ENCODE peak calls at places on chromosomes 1 and 21, in seven cellular contexts. W is PC-9, K is body of pancreas, Y is mammary epithelial cell, I is psoas muscle, V is heart right ventricle, N is NT2/D1. O is an unnamed sample.

GRCh38 chr21:40618216-40618615 is 228.7 kb downstream of the DSCAM start:
- DNase-seq in W (no peak), K (no peak), Y (no peak), I (no peak), V (no peak), N (no peak), O (no peak)

GRCh38 chr1:56777972-56778371 is 41.2 kb downstream of the FYB2 start:
- DNase-seq in W (no peak), K (no peak), Y (no peak), I (no peak), V (no peak), N (no peak), O (no peak)

GRCh38 chr1:183824295-183824694 is 19.4 kb downstream of the RGL1 start:
- DNase-seq in W (no peak), K (no peak), Y (no peak), I (no peak), V (no peak), N (no peak), O (no peak)

GRCh38 chr1:18886003-18886335 is 16.4 kb downstream of the ALDH4A1 start:
- DNase-seq in W (no peak), K (no peak), Y (peak; percentile 83), I (no peak), V (no peak), N (no peak), O (peak; percentile 34)

GRCh38 chr1:32724678-32725594 is 22.4 kb upstream of the SYNC start:
- DNase-seq in W (peak; percentile 83), K (no peak), Y (peak; percentile 93), I (peak; percentile 70), V (peak; percentile 37), N (no peak), O (peak; percentile 29)

GRCh38 chr1:83857705-83858104 is 141.2 kb downstream of the TTLL7 start:
- DNase-seq in W (no peak), K (no peak), Y (no peak), I (no peak), V (no peak), N (no peak), O (no peak)

GRCh38 chr1:214939180-214939579 is 143.4 kb upstream of the KCNK2 start:
- DNase-seq in W (no peak), K (no peak), Y (no peak), I (no peak), V (no peak), N (no peak), O (no peak)

GRCh38 chr1:209759829-209760359 is 4.0 kb downstream of the TRAF3IP3 start:
- DNase-seq in W (no peak), K (no peak), Y (peak; percentile 10), I (no peak), V (no peak), N (no peak), O (no peak)

GRCh38 chr1:44806704-44807363 is at the start of gene DYNLT4:
- DNase-seq in W (no peak), K (peak; percentile 20), Y (no peak), I (no peak), V (no peak), N (no peak), O (no peak)
- H3K4me1 ChIP-seq in W (peaks cover 98% of the 10 kb centered on the region), K (peaks cover 70% of the 10 kb centered on the region), Y (peaks cover 84% of the 10 kb centered on the region), I (peaks cover 35% of the 10 kb centered on the region), V (peaks cover 92% of the 10 kb centered on the region), N (peaks cover 53% of the 10 kb centered on the region), O (peaks cover 70% of the 10 kb centered on the region)

GRCh38 chr1:110350360-110350759 is 11.2 kb downstream of the RBM15 start:
- DNase-seq in W (no peak), K (no peak), Y (no peak), I (no peak), V (no peak), N (no peak), O (no peak)
- H3K4me1 ChIP-seq in W (peaks cover 78% of the 10 kb centered on the region), K (peaks cover 48% of the 10 kb centered on the region), Y (peaks cover 7% of the 10 kb centered on the region), I (peaks cover 60% of the 10 kb centered on the region), V (peaks cover 62% of the 10 kb centered on the region), N (peaks cover 5% of the 10 kb centered on the region), O (peaks cover 60% of the 10 kb centered on the region)

DNA sequence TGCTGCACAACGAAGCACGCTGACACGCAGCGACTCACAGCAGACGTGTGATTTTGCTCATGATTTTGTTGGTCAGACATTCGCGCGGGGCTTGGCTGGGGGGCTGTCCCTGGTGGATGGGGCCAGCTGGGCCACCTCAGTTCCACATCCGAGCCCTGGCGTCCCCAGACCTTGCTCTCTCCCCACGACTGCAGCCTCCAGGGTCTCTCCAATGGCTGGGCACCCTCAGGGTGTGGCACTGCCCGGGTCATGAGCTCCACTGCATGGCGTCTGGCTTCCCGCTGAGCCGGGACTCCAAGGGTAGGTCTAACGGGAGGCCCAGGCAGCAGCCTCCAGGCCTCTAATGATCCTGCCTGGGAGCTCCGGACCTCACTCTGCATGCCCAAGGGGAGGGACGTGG is 173.0 kb upstream of the AJAP1 start:
- DNase-seq in W (no peak), K (no peak), Y (no peak), I (no peak), V (no peak), N (no peak), O (no peak)
- H3K4me1 ChIP-seq in W (no peaks in the 10 kb centered on the region), K (no peaks in the 10 kb centered on the region), Y (no peaks in the 10 kb centered on the region), I (no peaks in the 10 kb centered on the region), V (no peaks in the 10 kb centered on the region), N (peaks cover 6% of the 10 kb centered on the region), O (no peaks in the 10 kb centered on the region)

GRCh38 chr1:93574991-93575390 is 106.6 kb downstream of the BCAR3 start:
- DNase-seq in W (no peak), K (no peak), Y (no peak), I (no peak), V (no peak), N (no peak), O (no peak)

GRCh38 chr1:93574511-93574910 is 107.1 kb downstream of the BCAR3 start:
- DNase-seq in W (no peak), K (no peak), Y (no peak), I (no peak), V (no peak), N (no peak), O (no peak)

GRCh38 chr1:93573940-93574469 is 107.6 kb downstream of the BCAR3 start:
- DNase-seq in W (no peak), K (no peak), Y (no peak), I (no peak), V (no peak), N (no peak), O (no peak)

GRCh38 chr1:93569479-93569878 is 112.2 kb downstream of the BCAR3 start:
- DNase-seq in W (no peak), K (no peak), Y (no peak), I (no peak), V (no peak), N (no peak), O (no peak)

GRCh38 chr1:93571623-93572310 is 109.9 kb downstream of the BCAR3 start:
- DNase-seq in W (no peak), K (no peak), Y (no peak), I (no peak), V (no peak), N (no peak), O (no peak)
- H3K4me1 ChIP-seq in W (peaks cover 28% of the 10 kb centered on the region), K (peaks cover 7% of the 10 kb centered on the region), Y (peaks cover 14% of the 10 kb centered on the region), I (peaks cover 59% of the 10 kb centered on the region), V (peaks cover 34% of the 10 kb centered on the region), N (peaks cover 12% of the 10 kb centered on the region), O (peaks cover 45% of the 10 kb centered on the region)

DNA sequence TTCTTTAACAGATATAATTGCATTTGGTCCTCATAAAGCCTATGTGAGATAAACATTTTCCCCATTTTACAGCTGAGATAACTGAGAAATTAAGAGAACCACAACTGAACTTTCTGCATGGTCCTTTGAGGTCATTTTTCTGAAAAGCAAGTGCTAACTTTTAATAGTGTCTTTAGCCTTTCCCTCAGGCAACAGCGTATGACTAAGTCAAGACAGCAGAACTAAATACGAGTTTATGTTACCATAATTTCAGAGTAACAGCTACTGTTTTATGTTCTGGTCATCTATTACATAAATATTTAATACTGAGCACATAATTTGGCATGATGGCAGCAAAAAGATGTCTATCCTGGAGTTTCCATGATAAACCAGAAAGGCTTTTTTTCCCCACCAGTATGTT is 95.6 kb downstream of the OLFML2B start:
- DNase-seq in W (no peak), K (no peak), Y (no peak), I (no peak), V (no peak), N (no peak), O (no peak)
- H3K4me1 ChIP-seq in W (no peaks in the 10 kb centered on the region), K (no peaks in the 10 kb centered on the region), Y (no peaks in the 10 kb centered on the region), I (peaks cover 21% of the 10 kb centered on the region), V (no peaks in the 10 kb centered on the region), N (no peaks in the 10 kb centered on the region), O (peaks cover 14% of the 10 kb centered on the region)